ENCODE peak calls at places on chromosomes 4 and X, in seven cellular contexts. B is HepG2, T is K562, N is SK-N-SH, J is GM12891, G is H1, A is GM12878. I is an unnamed sample.

GRCh38 chr4:123744664-123745290 is 348.2 kb downstream of the SPRY1 start:
- DNase-seq in T (no peak), B (peak), G (no peak), A (no peak), N (no peak), J (no peak), I (no peak)

GRCh38 chrX:105375816-105376215 is 155.3 kb upstream of the TEX13A start:
- DNase-seq in G (no peak), J (no peak), B (no peak), T (no peak), N (no peak), A (no peak), I (no peak)

GRCh38 chrX:76253432-76253831 is 80.6 kb downstream of the PBDC1 start:
- DNase-seq in J (peak), G (no peak), N (peak), B (peak), T (peak), A (peak), I (no peak)

GRCh38 chr4:101515099-101515498 is 167.8 kb upstream of the PPP3CA start:
- DNase-seq in B (no peak), A (no peak), T (no peak), J (no peak), N (no peak), G (no peak), I (no peak)

GRCh38 chrX:38639730-38640129 is 78.4 kb downstream of the TSPAN7 start:
- DNase-seq in J (no peak), G (no peak), T (no peak), B (no peak), A (no peak), N (no peak), I (no peak)

GRCh38 chr4:119746951-119747350 is 118.3 kb upstream of the PDE5A start:
- DNase-seq in G (no peak), J (no peak), A (no peak), T (no peak), B (no peak), N (no peak), I (no peak)

GRCh38 chrX:46130246-46130645 is 415.0 kb downstream of the ZNF674 start:
- DNase-seq in T (no peak), B (no peak), J (no peak), N (no peak), G (no peak), A (no peak), I (no peak)

GRCh38 chr4:151319490-151319889 is 5.9 kb downstream of the SH3D19 start:
- DNase-seq in A (no peak), T (no peak), J (no peak), N (no peak), G (no peak), B (no peak), I (no peak)

GRCh38 chr4:26151615-26152014 is 169.2 kb upstream of the RBPJ start:
- DNase-seq in G (no peak), B (no peak), T (no peak), J (no peak), A (no peak), N (no peak), I (no peak)

GRCh38 chr4:69849297-69849696 is 10.6 kb downstream of the SULT1E1 start:
- DNase-seq in B (no peak), A (no peak), T (no peak), G (no peak), J (no peak), N (no peak), I (no peak)

GRCh38 chrX:16167181-16167580 is at the start of gene MAGEB17:
- DNase-seq in J (no peak), A (no peak), B (no peak), T (no peak), N (no peak), G (no peak), I (no peak)

GRCh38 chrX:148020329-148020728 is 39.2 kb downstream of the FMR1NB start:
- DNase-seq in A (no peak), G (no peak), N (no peak), B (no peak), J (no peak), T (no peak), I (no peak)

GRCh38 chrX:148024425-148025148 is 43.5 kb downstream of the FMR1NB start:
- DNase-seq in J (no peak), B (no peak), T (no peak), G (no peak), N (no peak), A (peak), I (no peak)
- TF ChIP-seq TAF1 in J (no peak), B (no peak), T (no peak), G (no peak), N (no peak), A (no peak), I (no peak)

GRCh38 chr4:83906561-83906960 is 370.7 kb downstream of the GPAT3 start:
- DNase-seq in G (no peak), N (no peak), B (no peak), A (no peak), J (no peak), T (no peak), I (no peak)
- TF ChIP-seq TAF1 in G (no peak), N (no peak), B (no peak), A (no peak), J (no peak), T (no peak), I (no peak)

DNA sequence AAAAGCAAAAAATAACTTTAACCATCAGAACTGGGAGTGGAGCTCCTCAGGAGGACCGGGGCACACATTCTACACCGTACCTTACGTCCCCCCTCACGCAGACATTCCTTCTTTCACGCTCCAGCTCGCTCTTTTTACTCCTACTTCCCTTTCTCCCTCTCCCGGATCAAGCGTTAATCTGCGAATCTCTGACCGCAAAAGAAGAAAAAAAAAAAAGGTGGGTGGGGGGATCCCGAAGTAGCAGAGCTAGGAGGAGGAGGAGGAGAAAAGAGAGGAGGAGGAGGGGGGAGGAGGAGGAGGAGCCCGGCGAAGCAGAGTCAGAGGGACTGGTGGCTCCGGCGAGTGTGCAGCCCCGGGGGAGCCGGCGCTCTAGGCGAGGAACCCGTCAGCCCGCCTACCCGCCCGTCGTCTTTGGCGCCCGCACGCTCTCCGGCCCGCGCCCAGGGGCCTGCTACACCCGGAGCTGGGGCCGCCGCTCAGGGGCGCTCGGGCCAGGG is at the start of gene NHSL2:
- DNase-seq in N (no peak), G (no peak), J (no peak), B (no peak), T (no peak), A (no peak), I (no peak)
- TF ChIP-seq TAF1 in N (no peak), G (peak), J (no peak), B (no peak), T (no peak), A (no peak), I (no peak)

GRCh38 chrX:130296743-130297142 is 28.0 kb upstream of the ZNF280C start:
- DNase-seq in B (no peak), J (no peak), N (no peak), A (no peak), T (no peak), G (no peak), I (no peak)
- TF ChIP-seq TAF1 in B (no peak), J (no peak), N (no peak), A (no peak), T (no peak), G (no peak), I (no peak)

DNA sequence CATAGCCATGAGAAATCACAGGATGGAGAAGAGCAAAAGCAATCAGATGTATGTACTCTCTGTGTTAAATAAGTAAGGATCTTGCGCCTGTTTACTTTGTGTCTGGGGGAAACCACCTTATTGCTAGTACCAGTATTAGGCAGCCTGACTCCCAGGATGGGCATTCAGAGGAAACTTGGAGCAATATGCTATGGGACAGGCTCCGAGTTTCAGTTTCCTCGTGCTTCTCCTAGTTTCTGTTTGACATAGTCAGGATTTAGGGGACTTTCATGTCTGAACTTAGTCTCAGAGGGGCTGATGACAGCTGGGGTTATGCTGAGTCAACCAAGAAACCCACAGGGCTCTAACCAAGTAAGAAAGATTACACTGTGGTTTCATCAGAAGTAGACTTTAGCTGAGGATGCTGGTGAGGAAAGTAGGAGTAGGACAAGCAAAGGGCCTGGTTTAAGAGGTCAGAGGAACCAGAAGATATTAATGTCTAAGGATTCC is 13.5 kb downstream of the NSUN7 start:
- DNase-seq in A (peak), B (no peak), N (no peak), T (no peak), G (no peak), J (peak), I (peak)
- TF ChIP-seq TAF1 in A (no peak), B (no peak), N (no peak), T (no peak), G (no peak), J (no peak), I (no peak)

DNA sequence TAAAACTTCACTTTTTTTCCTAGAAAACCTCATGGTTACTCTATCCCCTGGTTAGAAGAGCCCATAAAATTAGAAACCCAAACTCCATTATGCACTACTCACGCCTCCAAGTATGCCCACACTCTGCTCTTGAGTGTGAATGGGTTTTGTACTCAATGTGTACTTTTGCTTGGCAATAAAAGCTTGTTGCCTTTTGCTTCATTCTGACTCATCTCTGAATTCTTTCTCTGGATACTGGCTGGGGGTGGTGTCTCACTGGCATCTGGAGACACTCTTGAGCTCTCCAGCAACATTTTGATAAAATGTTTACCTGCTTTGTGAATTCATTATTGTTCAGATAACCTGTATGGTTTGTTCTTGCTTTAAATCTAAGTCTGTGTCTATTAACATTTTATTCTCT is 963.2 kb downstream of the TRAM1L1 start:
- DNase-seq in G (no peak), J (no peak), T (no peak), B (no peak), A (no peak), N (no peak), I (no peak)
- TF ChIP-seq TAF1 in G (no peak), J (no peak), T (no peak), B (no peak), A (no peak), N (no peak), I (no peak)

GRCh38 chr4:43089730-43090129 is 197.2 kb downstream of the GRXCR1 start:
- DNase-seq in T (no peak), J (no peak), B (no peak), A (no peak), G (no peak), N (no peak), I (no peak)
- TF ChIP-seq TAF1 in T (no peak), J (no peak), B (no peak), A (no peak), G (no peak), N (no peak), I (no peak)

GRCh38 chr4:95547708-95548471 is 883 bp downstream of the UNC5C start:
- DNase-seq in N (no peak), B (no peak), G (no peak), T (no peak), J (no peak), A (no peak), I (no peak)

GRCh38 chr4:95549246-95550138 is 719 bp upstream of the UNC5C start:
- DNase-seq in G (no peak), N (peak), A (peak), B (no peak), J (peak), T (no peak), I (no peak)

GRCh38 chr4:95550566-95550965 is 1.8 kb upstream of the UNC5C start:
- DNase-seq in N (no peak), A (no peak), B (no peak), J (no peak), G (no peak), T (no peak), I (no peak)

GRCh38 chr4:95546866-95547707 is 1.7 kb downstream of the UNC5C start:
- DNase-seq in N (peak), G (no peak), A (no peak), J (no peak), B (no peak), T (no peak), I (no peak)

DNA sequence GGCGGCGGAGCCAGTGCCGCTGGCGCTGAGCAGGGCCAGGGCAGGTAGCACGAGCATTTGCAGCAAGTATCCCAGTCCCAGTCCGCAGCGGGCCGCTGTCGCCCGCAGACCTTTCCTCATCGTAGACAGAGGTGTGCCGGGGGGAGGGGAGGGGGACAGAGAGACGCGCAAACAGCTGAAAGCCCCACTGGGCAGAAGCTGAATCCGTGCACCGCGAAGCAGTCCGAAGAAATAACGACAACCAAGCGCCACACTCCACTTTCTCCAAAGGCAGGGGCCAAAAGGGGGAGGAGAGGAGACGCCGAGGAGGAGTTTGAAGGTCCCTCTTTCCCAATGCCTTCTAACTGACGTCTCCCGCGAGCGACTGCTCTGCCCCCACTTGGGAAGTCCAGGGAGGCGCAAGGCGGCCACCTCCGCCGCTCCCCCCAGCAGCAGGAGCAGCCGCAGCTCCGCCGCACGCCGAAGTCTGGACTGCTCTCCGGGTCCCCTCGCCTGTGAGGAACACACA is at the start of gene UNC5C:
- DNase-seq in G (no peak), T (no peak), B (no peak), N (peak), J (no peak), A (no peak), I (no peak)
- TF ChIP-seq TAF1 in G (no peak), T (no peak), B (no peak), N (peak), J (no peak), A (no peak), I (no peak)

GRCh38 chr4:121072836-121073362 is 564 bp upstream of the NDNF start:
- DNase-seq in N (peak), G (no peak), T (no peak), A (no peak), J (no peak), B (no peak), I (no peak)
- TF ChIP-seq TAF1 in N (no peak), G (no peak), T (no peak), A (no peak), J (no peak), B (no peak), I (no peak)

DNA sequence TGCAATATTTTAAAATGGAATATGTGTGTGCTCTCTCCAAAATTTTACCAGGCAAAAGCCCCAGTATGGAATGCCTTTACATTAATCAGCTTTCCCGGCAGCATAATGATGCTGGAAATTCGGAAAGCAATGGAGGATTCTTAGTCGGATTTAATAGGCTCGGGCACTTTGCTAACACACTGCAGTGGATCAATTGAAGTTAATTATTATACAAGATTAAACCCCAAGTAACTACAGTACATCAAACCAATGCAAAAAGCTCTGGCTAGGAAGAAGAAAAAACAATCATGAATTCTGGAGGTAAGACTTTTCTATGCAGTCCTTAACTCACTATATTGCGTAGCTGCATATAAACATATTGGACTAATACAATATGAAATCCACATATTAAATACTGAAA is 43.6 kb upstream of the GRIA3 start:
- DNase-seq in B (no peak), G (no peak), T (no peak), J (no peak), N (no peak), A (no peak), I (no peak)
- TF ChIP-seq TAF1 in B (no peak), G (no peak), T (no peak), J (no peak), N (no peak), A (no peak), I (no peak)